ENCODE peak calls at places on chromosomes 11 and 22, in five cellular contexts. O, I, M, R and U are unnamed samples.
A peak's percentile ranks its signal among the peaks of the same experiment; 100 is the strongest.

GRCh38 chr11:64165482-64165841 is 451 bp downstream of the MACROD1 start:
- DNase-seq in O (no peak), I (peak; percentile 32), M (peak; percentile 25), R (no peak), U (no peak)

GRCh38 chr11:45216901-45217300 is 69.2 kb downstream of the SYT13 start:
- DNase-seq in O (no peak), I (no peak), M (no peak), R (no peak), U (no peak)

GRCh38 chr22:39938509-39938908 is 21.7 kb upstream of the TMA7B start:
- DNase-seq in O (peak; percentile 13), I (no peak), M (no peak), R (no peak), U (no peak)

GRCh38 chr11:66902486-66903177 is 45.8 kb downstream of the LRFN4 start:
- DNase-seq in O (no peak), I (no peak), M (no peak), R (no peak), U (no peak)

GRCh38 chr11:13772223-13773046 is 104.0 kb downstream of the FAR1 start:
- DNase-seq in O (peak; percentile 86), I (no peak), M (peak; percentile 63), R (no peak), U (peak; percentile 1)

GRCh38 chr22:50302564-50302963 is 4.9 kb downstream of the PLXNB2 start:
- DNase-seq in O (no peak), I (no peak), M (no peak), R (no peak), U (no peak)

GRCh38 chr11:11876458-11876857 is 34.7 kb downstream of the USP47 start:
- DNase-seq in O (peak; percentile 5), I (no peak), M (no peak), R (no peak), U (no peak)

GRCh38 chr11:61349916-61350315 is 11.8 kb downstream of the CYB561A3 start:
- DNase-seq in O (no peak), I (no peak), M (no peak), R (no peak), U (no peak)

GRCh38 chr11:77377734-77378133 is 76.2 kb upstream of the GDPD4 start:
- DNase-seq in O (no peak), I (no peak), M (peak; percentile 17), R (no peak), U (no peak)

GRCh38 chr11:133366088-133366487 is 166.2 kb downstream of the OPCML start:
- DNase-seq in O (no peak), I (no peak), M (no peak), R (no peak), U (no peak)

GRCh38 chr22:45192701-45193187 is 29.0 kb downstream of the NUP50 start:
- DNase-seq in O (no peak), I (no peak), M (no peak), R (no peak), U (no peak)

GRCh38 chr11:83945953-83946352 is 659.8 kb upstream of the CCDC90B start:
- DNase-seq in O (no peak), I (no peak), M (no peak), R (no peak), U (no peak)

GRCh38 chr11:22510010-22510409 is 115.6 kb downstream of the FANCF start:
- DNase-seq in O (no peak), I (no peak), M (no peak), R (no peak), U (no peak)

GRCh38 chr11:12930850-12931249 is 78.3 kb upstream of the RASSF10 start:
- DNase-seq in O (no peak), I (no peak), M (peak; percentile 39), R (no peak), U (no peak)

GRCh38 chr22:35630387-35630793 is 13.3 kb upstream of the MB start:
- DNase-seq in O (no peak), I (no peak), M (peak; percentile 83), R (no peak), U (peak; percentile 34)

GRCh38 chr11:130070109-130070828 is 575 bp downstream of the APLP2 start:
- DNase-seq in O (peak; percentile 35), I (peak; percentile 50), M (peak; percentile 57), R (peak; percentile 73), U (no peak)